ENCODE peak calls at places on chromosomes 2 and 18, in nine cellular contexts. P, B, S, K, I, H, U, M and N are unnamed samples.

GRCh38 chr2:191041418-191042161 is 27.6 kb upstream of the STAT1 start:
- DNase-seq in P (no peak), B (no peak), S (no peak), K (no peak), I (no peak), H (no peak), U (no peak), M (no peak), N (no peak)

GRCh38 chr18:79644006-79644665 is 35.5 kb upstream of the CTDP1 start:
- DNase-seq in P (peak; percentile 70), B (peak; percentile 69), S (peak; percentile 77), K (peak; percentile 71), I (no peak), H (peak; percentile 6), U (peak; percentile 63), M (no peak), N (peak; percentile 79)

GRCh38 chr2:239630618-239631286 is 229.9 kb upstream of the HDAC4 start:
- DNase-seq in P (no peak), B (no peak), S (no peak), K (peak; percentile 36), I (no peak), H (no peak), U (no peak), M (peak; percentile 77), N (no peak)

GRCh38 chr2:122851972-122852531 is 1096.6 kb downstream of the TSN start:
- DNase-seq in P (no peak), B (no peak), S (no peak), K (no peak), I (no peak), H (no peak), U (no peak), M (no peak), N (no peak)

GRCh38 chr2:6835467-6835866 is 30.2 kb downstream of the CMPK2 start:
- DNase-seq in P (no peak), B (no peak), S (no peak), K (no peak), I (no peak), H (no peak), U (no peak), M (no peak), N (no peak)

GRCh38 chr18:56030060-56030459 is 442.1 kb upstream of the TCF4 start:
- DNase-seq in P (no peak), B (no peak), S (no peak), K (no peak), I (no peak), H (no peak), U (no peak), M (no peak), N (no peak)

GRCh38 chr18:55031576-55031975 is 72.3 kb upstream of the CCDC68 start:
- DNase-seq in P (no peak), B (no peak), S (no peak), K (no peak), I (no peak), H (no peak), U (no peak), M (no peak), N (no peak)

GRCh38 chr2:85323351-85323987 is 4.3 kb downstream of the TGOLN2 start:
- DNase-seq in P (no peak), B (no peak), S (no peak), K (no peak), I (no peak), H (no peak), U (no peak), M (no peak), N (no peak)

GRCh38 chr2:199606193-199606780 is 148.5 kb upstream of the SATB2 start:
- DNase-seq in P (no peak), B (no peak), S (peak; percentile 10), K (no peak), I (no peak), H (no peak), U (no peak), M (no peak), N (no peak)

GRCh38 chr2:26577442-26578433 is 63.4 kb downstream of the CIB4 start:
- DNase-seq in P (peak; percentile 85), B (no peak), S (peak; percentile 81), K (peak; percentile 67), I (peak; percentile 4), H (peak; percentile 27), U (peak; percentile 47), M (peak; percentile 34), N (peak; percentile 56)

GRCh38 chr18:34511435-34511834 is 198.7 kb upstream of the DTNA start:
- DNase-seq in P (no peak), B (no peak), S (no peak), K (no peak), I (no peak), H (no peak), U (no peak), M (no peak), N (no peak)

GRCh38 chr2:232028631-232029030 is 67.1 kb downstream of the DIS3L2 start:
- DNase-seq in P (no peak), B (no peak), S (no peak), K (peak; percentile 42), I (peak; percentile 65), H (no peak), U (no peak), M (no peak), N (peak; percentile 17)

GRCh38 chr2:236162031-236162803 is 6.0 kb downstream of the GBX2 start:
- DNase-seq in P (no peak), B (no peak), S (no peak), K (no peak), I (no peak), H (no peak), U (no peak), M (no peak), N (no peak)

GRCh38 chr2:1742680-1743395 is 1.5 kb downstream of the PXDN start:
- DNase-seq in P (no peak), B (no peak), S (no peak), K (peak; percentile 78), I (peak; percentile 86), H (peak; percentile 79), U (no peak), M (peak; percentile 85), N (no peak)